ENCODE peak calls at places on chromosomes 12 and 14, in nine cellular contexts. U is H7, B is A549, N is kidney epithelial cell, Y is type B pancreatic cell, I is pancreas, L is NCI-H774, Q is head of caudate nucleus, J is nephron progenitor cell. S is an unnamed sample.

GRCh38 chr14:84144166-84144565 is 1385.8 kb upstream of the FLRT2 start:
- DNase-seq in U (no peak), B (no peak), N (no peak), Y (no peak), I (no peak), L (no peak), Q (no peak), J (no peak), S (no peak)

GRCh38 chr14:62162998-62163589 is 400.9 kb downstream of the SNAPC1 start:
- DNase-seq in U (peak), B (peak), N (peak), Y (no peak), I (no peak), L (no peak), Q (peak), J (peak), S (peak)

GRCh38 chr12:1695836-1696670 is 5.2 kb downstream of the ADIPOR2 start:
- DNase-seq in U (no peak), B (no peak), N (no peak), Y (no peak), I (no peak), L (no peak), Q (no peak), J (no peak), S (no peak)

GRCh38 chr12:74794522-74794921 is 256.9 kb downstream of the ATXN7L3B start:
- DNase-seq in U (no peak), B (no peak), N (no peak), Y (no peak), I (no peak), L (no peak), Q (no peak), J (no peak), S (no peak)

GRCh38 chr12:112852127-112852526 is 54.6 kb upstream of the OAS1 start:
- DNase-seq in U (no peak), B (no peak), N (no peak), Y (no peak), I (no peak), L (no peak), Q (no peak), J (no peak), S (no peak)

GRCh38 chr12:4449862-4450222 is 4.2 kb upstream of the FGF6 start:
- DNase-seq in U (peak), B (no peak), N (no peak), Y (no peak), I (peak), L (peak), Q (no peak), J (no peak), S (no peak)

GRCh38 chr12:47549258-47549657 is 156.6 kb downstream of the RPAP3 start:
- DNase-seq in U (no peak), B (no peak), N (no peak), Y (no peak), I (no peak), L (no peak), Q (no peak), J (no peak), S (no peak)

GRCh38 chr14:104109731-104110361 is 24.3 kb downstream of the ASPG start:
- DNase-seq in U (peak), B (no peak), N (no peak), Y (no peak), I (peak), L (no peak), Q (no peak), J (no peak), S (no peak)

GRCh38 chr14:51869426-51870113 is 9.2 kb downstream of the GNG2 start:
- DNase-seq in U (no peak), B (no peak), N (no peak), Y (no peak), I (no peak), L (no peak), Q (no peak), J (no peak), S (no peak)

GRCh38 chr14:68486809-68487208 is 306.1 kb downstream of the ZFP36L1 start:
- DNase-seq in U (no peak), B (no peak), N (no peak), Y (no peak), I (no peak), L (no peak), Q (no peak), J (no peak), S (no peak)

GRCh38 chr14:49339130-49339529 is 247.1 kb downstream of the RPS29 start:
- DNase-seq in U (no peak), B (no peak), N (no peak), Y (no peak), I (no peak), L (no peak), Q (no peak), J (no peak), S (no peak)

GRCh38 chr12:110704750-110705149 is 15.8 kb upstream of the HVCN1 start:
- DNase-seq in U (peak), B (peak), N (no peak), Y (no peak), I (peak), L (peak), Q (no peak), J (no peak), S (no peak)

GRCh38 chr12:131963381-131963780 is 13.6 kb downstream of the EP400 start:
- DNase-seq in U (peak), B (no peak), N (no peak), Y (no peak), I (no peak), L (no peak), Q (no peak), J (no peak), S (no peak)

GRCh38 chr14:71238835-71239234 is 331.6 kb downstream of the PCNX1 start:
- DNase-seq in U (no peak), B (no peak), N (no peak), Y (no peak), I (no peak), L (no peak), Q (no peak), J (no peak), S (no peak)